ENCODE peak calls at places on chromosomes 6 and 20, in ten cellular contexts. One of them, this sample, is unnamed.

GRCh38 chr6:48111143-48111506 is at the start of gene PTCHD4:
- DNase-seq in uterus: no peak
- DNase-seq in Daoy: no peak
- DNase-seq in ELF-1: peak; percentile 48
- DNase-seq in thoracic aorta: no peak
- DNase-seq in CD4-positive, alpha-beta memory T cell: no peak
- DNase-seq in activated T-cell treated with anti-CD3 and anti-CD28 coated beads for 1 hour: no peak
- DNase-seq in suprapubic skin: no peak
- DNase-seq in Panc1: no peak
- DNase-seq in T-helper 1 cell: no peak
- DNase-seq in this sample: no peak

GRCh38 chr6:43817192-43817591 is 47.2 kb downstream of the VEGFA start:
- DNase-seq in ELF-1: peak; percentile 56
- DNase-seq in uterus: no peak
- DNase-seq in suprapubic skin: no peak
- DNase-seq in CD4-positive, alpha-beta memory T cell: no peak
- DNase-seq in Panc1: no peak
- DNase-seq in thoracic aorta: no peak
- DNase-seq in T-helper 1 cell: no peak
- DNase-seq in Daoy: peak; percentile 64
- DNase-seq in activated T-cell treated with anti-CD3 and anti-CD28 coated beads for 1 hour: no peak
- DNase-seq in this sample: no peak

GRCh38 chr6:97123112-97123511 is 159.9 kb downstream of the MMS22L start:
- DNase-seq in suprapubic skin: no peak
- DNase-seq in thoracic aorta: no peak
- DNase-seq in activated T-cell treated with anti-CD3 and anti-CD28 coated beads for 1 hour: no peak
- DNase-seq in Daoy: no peak
- DNase-seq in uterus: no peak
- DNase-seq in Panc1: no peak
- DNase-seq in T-helper 1 cell: no peak
- DNase-seq in ELF-1: no peak
- DNase-seq in CD4-positive, alpha-beta memory T cell: no peak
- DNase-seq in this sample: no peak

GRCh38 chr6:24117016-24117415 is 9.0 kb upstream of the NRSN1 start:
- DNase-seq in Panc1: no peak
- DNase-seq in uterus: no peak
- DNase-seq in CD4-positive, alpha-beta memory T cell: no peak
- DNase-seq in Daoy: peak; percentile 36
- DNase-seq in T-helper 1 cell: no peak
- DNase-seq in ELF-1: no peak
- DNase-seq in activated T-cell treated with anti-CD3 and anti-CD28 coated beads for 1 hour: no peak
- DNase-seq in suprapubic skin: no peak
- DNase-seq in thoracic aorta: no peak
- DNase-seq in this sample: no peak

GRCh38 chr6:170416303-170416702 is 109.7 kb downstream of the FAM120B start:
- DNase-seq in thoracic aorta: no peak
- DNase-seq in Panc1: no peak
- DNase-seq in activated T-cell treated with anti-CD3 and anti-CD28 coated beads for 1 hour: no peak
- DNase-seq in T-helper 1 cell: no peak
- DNase-seq in uterus: no peak
- DNase-seq in suprapubic skin: no peak
- DNase-seq in CD4-positive, alpha-beta memory T cell: no peak
- DNase-seq in Daoy: no peak
- DNase-seq in ELF-1: no peak
- DNase-seq in this sample: no peak

GRCh38 chr20:3980260-3981131 is 34.9 kb downstream of the RNF24 start:
- DNase-seq in thoracic aorta: no peak
- DNase-seq in suprapubic skin: no peak
- DNase-seq in uterus: no peak
- DNase-seq in Panc1: peak; percentile 28
- DNase-seq in ELF-1: peak; percentile 20
- DNase-seq in activated T-cell treated with anti-CD3 and anti-CD28 coated beads for 1 hour: no peak
- DNase-seq in Daoy: peak; percentile 61
- DNase-seq in T-helper 1 cell: no peak
- DNase-seq in CD4-positive, alpha-beta memory T cell: peak; percentile 14
- DNase-seq in this sample: no peak

GRCh38 chr6:72140795-72141194 is 254.4 kb downstream of the RIMS1 start:
- DNase-seq in activated T-cell treated with anti-CD3 and anti-CD28 coated beads for 1 hour: no peak
- DNase-seq in CD4-positive, alpha-beta memory T cell: no peak
- DNase-seq in Panc1: peak; percentile 15
- DNase-seq in Daoy: no peak
- DNase-seq in thoracic aorta: no peak
- DNase-seq in suprapubic skin: no peak
- DNase-seq in T-helper 1 cell: no peak
- DNase-seq in ELF-1: no peak
- DNase-seq in uterus: no peak
- DNase-seq in this sample: no peak

GRCh38 chr6:156687875-156688549 is 89.2 kb upstream of the ARID1B start:
- DNase-seq in activated T-cell treated with anti-CD3 and anti-CD28 coated beads for 1 hour: no peak
- DNase-seq in T-helper 1 cell: no peak
- DNase-seq in Daoy: peak; percentile 31
- DNase-seq in suprapubic skin: no peak
- DNase-seq in CD4-positive, alpha-beta memory T cell: no peak
- DNase-seq in thoracic aorta: no peak
- DNase-seq in Panc1: no peak
- DNase-seq in uterus: no peak
- DNase-seq in ELF-1: peak; percentile 68
- DNase-seq in this sample: no peak

GRCh38 chr20:51378171-51378928 is 164.2 kb downstream of the NFATC2 start:
- DNase-seq in activated T-cell treated with anti-CD3 and anti-CD28 coated beads for 1 hour: no peak
- DNase-seq in T-helper 1 cell: no peak
- DNase-seq in suprapubic skin: peak; percentile 48
- DNase-seq in thoracic aorta: no peak
- DNase-seq in Daoy: no peak
- DNase-seq in uterus: no peak
- DNase-seq in CD4-positive, alpha-beta memory T cell: no peak
- DNase-seq in Panc1: no peak
- DNase-seq in ELF-1: peak; percentile 53
- DNase-seq in this sample: no peak

GRCh38 chr6:26311012-26311384 is 54.0 kb upstream of the BTN3A2 start:
- DNase-seq in T-helper 1 cell: no peak
- DNase-seq in thoracic aorta: no peak
- DNase-seq in activated T-cell treated with anti-CD3 and anti-CD28 coated beads for 1 hour: no peak
- DNase-seq in CD4-positive, alpha-beta memory T cell: peak; percentile 49
- DNase-seq in Panc1: no peak
- DNase-seq in suprapubic skin: no peak
- DNase-seq in Daoy: peak; percentile 82
- DNase-seq in ELF-1: peak; percentile 57
- DNase-seq in uterus: no peak
- DNase-seq in this sample: no peak

GRCh38 chr20:19783966-19784401 is 25.9 kb downstream of the RIN2 start:
- DNase-seq in activated T-cell treated with anti-CD3 and anti-CD28 coated beads for 1 hour: no peak
- DNase-seq in T-helper 1 cell: no peak
- DNase-seq in Daoy: peak; percentile 45
- DNase-seq in thoracic aorta: no peak
- DNase-seq in Panc1: no peak
- DNase-seq in suprapubic skin: no peak
- DNase-seq in ELF-1: no peak
- DNase-seq in uterus: no peak
- DNase-seq in CD4-positive, alpha-beta memory T cell: no peak
- DNase-seq in this sample: no peak

GRCh38 chr6:157761331-157761921 is 61.6 kb upstream of the SNX9 start:
- DNase-seq in suprapubic skin: no peak
- DNase-seq in activated T-cell treated with anti-CD3 and anti-CD28 coated beads for 1 hour: no peak
- DNase-seq in thoracic aorta: no peak
- DNase-seq in ELF-1: no peak
- DNase-seq in Panc1: peak; percentile 66
- DNase-seq in T-helper 1 cell: no peak
- DNase-seq in Daoy: peak; percentile 80
- DNase-seq in CD4-positive, alpha-beta memory T cell: peak; percentile 64
- DNase-seq in uterus: no peak
- DNase-seq in this sample: no peak

GRCh38 chr20:2914160-2914559 is 40.9 kb downstream of the PTPRA start:
- DNase-seq in ELF-1: no peak
- DNase-seq in CD4-positive, alpha-beta memory T cell: no peak
- DNase-seq in Panc1: no peak
- DNase-seq in suprapubic skin: no peak
- DNase-seq in T-helper 1 cell: no peak
- DNase-seq in Daoy: no peak
- DNase-seq in uterus: no peak
- DNase-seq in activated T-cell treated with anti-CD3 and anti-CD28 coated beads for 1 hour: no peak
- DNase-seq in thoracic aorta: no peak
- DNase-seq in this sample: no peak